ENCODE peak calls at places on chromosome 7, in ten cellular contexts. D is B cell; A is GM13977; T is PC-9; Y is cardiac muscle cell; B is lower lobe of right lung; J is CD4-positive, alpha-beta T cell; M is tibial artery; I is heart right ventricle; V is astrocyte of the spinal cord. H is an unnamed sample.
A peak's percentile ranks its signal among the peaks of the same experiment; 100 is the strongest.

GRCh38 chr7:29479606-29480200 is 83.9 kb upstream of the PRR15 start:
- DNase-seq in D (no peak), A (no peak), T (no peak), Y (no peak), B (no peak), J (no peak), M (no peak), I (no peak), V (no peak), H (no peak)

GRCh38 chr7:141359740-141360413 is 191.3 kb upstream of the AGK start:
- DNase-seq in D (no peak), A (no peak), T (no peak), Y (no peak), B (no peak), J (no peak), M (no peak), I (no peak), V (no peak), H (no peak)

GRCh38 chr7:2270495-2270894 is 28.5 kb downstream of the NUDT1 start:
- DNase-seq in D (no peak), A (no peak), T (no peak), Y (no peak), B (no peak), J (no peak), M (no peak), I (no peak), V (no peak), H (no peak)

GRCh38 chr7:141074997-141075396 is 1.1 kb downstream of the TMEM178B start:
- DNase-seq in D (no peak), A (no peak), T (no peak), Y (no peak), B (no peak), J (no peak), M (no peak), I (no peak), V (no peak), H (no peak)

GRCh38 chr7:2042650-2043049 is 190.1 kb downstream of the MAD1L1 start:
- DNase-seq in D (peak; percentile 9), A (no peak), T (no peak), Y (no peak), B (peak; percentile 28), J (no peak), M (peak; percentile 7), I (no peak), V (no peak), H (peak; percentile 56)

GRCh38 chr7:40530292-40530691 is 395.5 kb downstream of the SUGCT start:
- DNase-seq in D (no peak), A (no peak), T (no peak), Y (no peak), B (no peak), J (no peak), M (no peak), I (no peak), V (peak; percentile 45), H (no peak)

GRCh38 chr7:94380264-94380663 is 14.4 kb upstream of the COL1A2 start:
- DNase-seq in D (no peak), A (no peak), T (no peak), Y (no peak), B (no peak), J (no peak), M (no peak), I (no peak), V (no peak), H (no peak)

GRCh38 chr7:17674166-17674955 is 265.9 kb downstream of the SNX13 start:
- DNase-seq in D (no peak), A (no peak), T (peak; percentile 31), Y (no peak), B (no peak), J (no peak), M (no peak), I (no peak), V (no peak), H (no peak)

GRCh38 chr7:100583132-100584045 is 2.5 kb downstream of the LRCH4 start:
- DNase-seq in D (peak; percentile 77), A (peak; percentile 62), T (no peak), Y (peak; percentile 61), B (peak; percentile 87), J (peak; percentile 58), M (peak; percentile 74), I (peak; percentile 68), V (peak; percentile 59), H (peak; percentile 95)

GRCh38 chr7:45221896-45222604 is 64.5 kb downstream of the RAMP3 start:
- DNase-seq in D (no peak), A (no peak), T (no peak), Y (no peak), B (no peak), J (no peak), M (no peak), I (no peak), V (no peak), H (no peak)

GRCh38 chr7:33495207-33495606 is 365.8 kb downstream of the BBS9 start:
- DNase-seq in D (no peak), A (no peak), T (no peak), Y (peak; percentile 20), B (no peak), J (no peak), M (no peak), I (no peak), V (peak; percentile 55), H (no peak)

GRCh38 chr7:82705831-82706230 is 262.3 kb upstream of the CACNA2D1 start:
- DNase-seq in D (no peak), A (no peak), T (no peak), Y (no peak), B (no peak), J (no peak), M (no peak), I (no peak), V (no peak), H (no peak)

GRCh38 chr7:143008007-143008901 is 18.7 kb downstream of the OR9A2 start:
- DNase-seq in D (peak; percentile 47), A (peak; percentile 56), T (peak; percentile 55), Y (peak; percentile 81), B (peak; percentile 85), J (peak; percentile 75), M (peak; percentile 73), I (peak; percentile 77), V (peak; percentile 60), H (peak; percentile 95)

GRCh38 chr7:19982841-19983835 is 209.7 kb upstream of the TMEM196 start:
- DNase-seq in D (no peak), A (no peak), T (peak; percentile 44), Y (peak; percentile 58), B (no peak), J (no peak), M (peak; percentile 57), I (peak; percentile 25), V (peak; percentile 82), H (no peak)

GRCh38 chr7:128011079-128011670 is 20.1 kb downstream of the LRRC4 start:
- DNase-seq in D (no peak), A (no peak), T (no peak), Y (no peak), B (no peak), J (no peak), M (no peak), I (no peak), V (no peak), H (no peak)

GRCh38 chr7:128008141-128008540 is 23.1 kb downstream of the LRRC4 start:
- DNase-seq in D (no peak), A (no peak), T (no peak), Y (no peak), B (no peak), J (no peak), M (no peak), I (no peak), V (no peak), H (no peak)

GRCh38 chr7:128007293-128007680 is 23.9 kb downstream of the LRRC4 start:
- DNase-seq in D (no peak), A (no peak), T (no peak), Y (no peak), B (no peak), J (no peak), M (no peak), I (no peak), V (no peak), H (no peak)

GRCh38 chr7:128008744-128009143 is 22.5 kb downstream of the LRRC4 start:
- DNase-seq in D (no peak), A (no peak), T (no peak), Y (no peak), B (no peak), J (no peak), M (no peak), I (no peak), V (no peak), H (no peak)

DNA sequence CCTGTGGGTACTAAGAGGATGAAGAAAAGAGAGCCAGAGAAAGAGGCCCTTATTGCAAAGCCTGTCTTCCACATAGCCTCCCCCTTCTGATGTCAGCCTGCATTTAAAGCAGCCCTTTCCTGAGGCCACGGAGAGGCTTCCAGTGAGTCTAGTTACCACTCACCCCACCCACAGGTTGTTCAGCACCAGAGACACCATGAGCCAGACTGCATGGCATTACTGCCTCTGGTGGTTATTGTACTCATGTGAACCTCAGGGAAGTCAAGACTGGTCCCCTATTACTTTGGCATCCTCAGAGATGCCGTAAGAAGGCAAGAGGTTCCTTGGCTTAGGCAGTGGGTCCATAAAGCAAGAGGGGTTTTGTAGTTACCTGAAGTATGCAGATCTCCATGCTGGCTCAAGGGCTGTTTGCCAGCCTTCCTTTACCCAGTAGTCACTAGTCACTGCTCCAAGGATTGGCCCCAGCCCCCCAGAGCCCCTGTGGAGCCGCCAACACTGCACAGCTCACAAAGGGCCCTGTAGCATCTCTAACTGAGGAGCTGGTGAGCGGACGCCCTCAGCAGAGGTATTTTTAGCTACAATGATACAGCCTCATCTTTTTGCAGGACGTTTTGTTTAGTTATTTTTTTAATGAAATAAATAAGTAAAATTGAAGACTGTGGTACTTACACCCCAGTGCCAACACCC is 20.7 kb downstream of the LRRC4 start:
- DNase-seq in D (no peak), A (no peak), T (no peak), Y (no peak), B (no peak), J (no peak), M (no peak), I (no peak), V (no peak), H (no peak)
- TF ChIP-seq CTCF in D (no peak), A (peak; percentile 2), T (no peak), Y (peak; percentile 12), B (no peak), J (no peak), M (no peak), I (no peak), V (peak; percentile 27), H (no peak)

GRCh38 chr7:149860821-149861727 is 12.7 kb upstream of the ATP6V0E2 start:
- DNase-seq in D (no peak), A (no peak), T (no peak), Y (peak; percentile 46), B (no peak), J (no peak), M (no peak), I (no peak), V (no peak), H (no peak)
- TF ChIP-seq CTCF in D (no peak), A (peak; percentile 41), T (no peak), Y (peak; percentile 42), B (peak; percentile 39), J (peak; percentile 33), M (no peak), I (no peak), V (peak; percentile 46), H (peak; percentile 21)

GRCh38 chr7:8422177-8422576 is 11.2 kb upstream of the NXPH1 start:
- DNase-seq in D (no peak), A (no peak), T (no peak), Y (no peak), B (no peak), J (no peak), M (no peak), I (no peak), V (no peak), H (no peak)
- TF ChIP-seq CTCF in D (no peak), A (no peak), T (no peak), Y (no peak), B (no peak), J (no peak), M (no peak), I (no peak), V (no peak), H (no peak)

GRCh38 chr7:118590107-118590506 is 365.6 kb downstream of the ANKRD7 start:
- DNase-seq in D (no peak), A (no peak), T (no peak), Y (peak; percentile 7), B (no peak), J (no peak), M (no peak), I (no peak), V (peak; percentile 9), H (no peak)
- TF ChIP-seq CTCF in D (peak; percentile 15), A (peak; percentile 61), T (peak; percentile 49), Y (no peak), B (no peak), J (no peak), M (no peak), I (no peak), V (peak; percentile 53), H (peak; percentile 16)